ENCODE peak calls at places on chromosomes 16 and 17, in four cellular contexts. H is GM12891, B is K562, L is GM12878. R is an unnamed sample.

GRCh38 chr17:16977932-16978331 is 6.0 kb upstream of the TNFRSF13B start:
- DNase-seq in H (no peak), B (no peak), L (no peak), R (no peak)

GRCh38 chr17:48816774-48817590 is at the start of gene TTLL6:
- DNase-seq in H (peak; percentile 82), B (peak; percentile 96), L (no peak), R (no peak)

GRCh38 chr16:89089142-89089541 is 4.5 kb upstream of the ACSF3 start:
- DNase-seq in H (no peak), B (no peak), L (no peak), R (no peak)

GRCh38 chr17:15501282-15501681 is 33.9 kb upstream of the CDRT4 start:
- DNase-seq in H (no peak), B (no peak), L (no peak), R (no peak)

GRCh38 chr16:19179890-19180490 is 11.9 kb downstream of the SYT17 start:
- DNase-seq in H (peak; percentile 70), B (peak; percentile 80), L (no peak), R (peak; percentile 73)

GRCh38 chr16:79334127-79334526 is 266.4 kb downstream of the MAF start:
- DNase-seq in H (no peak), B (peak; percentile 74), L (no peak), R (no peak)

GRCh38 chr17:75764711-75765421 is at the start of gene GALK1:
- DNase-seq in H (peak; percentile 93), B (peak; percentile 91), L (no peak), R (peak; percentile 87)

GRCh38 chr17:38547439-38547838 is 58.3 kb downstream of the SRCIN1 start:
- DNase-seq in H (no peak), B (no peak), L (no peak), R (no peak)

GRCh38 chr16:10015397-10015796 is 166.8 kb downstream of the GRIN2A start:
- DNase-seq in H (no peak), B (no peak), L (no peak), R (no peak)

GRCh38 chr16:86507173-86508027 is 2.9 kb upstream of the FOXF1 start:
- DNase-seq in H (no peak), B (no peak), L (no peak), R (no peak)

GRCh38 chr17:82332669-82333278 is 792 bp downstream of the SECTM1 start:
- DNase-seq in H (no peak), B (peak; percentile 76), L (no peak), R (no peak)

GRCh38 chr16:88702364-88703210 is 3.6 kb downstream of the RNF166 start:
- DNase-seq in H (no peak), B (no peak), L (no peak), R (peak; percentile 53)

GRCh38 chr17:82458885-82459424 is 414 bp downstream of the NARF start:
- DNase-seq in H (no peak), B (no peak), L (no peak), R (peak; percentile 28)

GRCh38 chr16:85800321-85800669 is 800 bp downstream of the COX4I1 start:
- DNase-seq in H (no peak), B (no peak), L (no peak), R (no peak)

GRCh38 chr16:19595043-19595767 is 39.7 kb downstream of the VPS35L start:
- DNase-seq in H (no peak), B (no peak), L (no peak), R (no peak)

GRCh38 chr17:37848690-37849616 is 75.3 kb upstream of the TBC1D3K start:
- DNase-seq in H (peak; percentile 36), B (no peak), L (peak; percentile 79), R (peak; percentile 66)

GRCh38 chr16:71920658-71921057 is 25.3 kb downstream of the IST1 start:
- DNase-seq in H (no peak), B (no peak), L (no peak), R (no peak)

GRCh38 chr16:71919033-71919432 is 23.7 kb downstream of the IST1 start:
- DNase-seq in H (no peak), B (no peak), L (no peak), R (peak; percentile 42)

GRCh38 chr16:71916397-71916920 is 21.1 kb downstream of the IST1 start:
- DNase-seq in H (no peak), B (no peak), L (no peak), R (no peak)

GRCh38 chr16:71915350-71915749 is 20.0 kb downstream of the IST1 start:
- DNase-seq in H (no peak), B (no peak), L (no peak), R (no peak)

DNA sequence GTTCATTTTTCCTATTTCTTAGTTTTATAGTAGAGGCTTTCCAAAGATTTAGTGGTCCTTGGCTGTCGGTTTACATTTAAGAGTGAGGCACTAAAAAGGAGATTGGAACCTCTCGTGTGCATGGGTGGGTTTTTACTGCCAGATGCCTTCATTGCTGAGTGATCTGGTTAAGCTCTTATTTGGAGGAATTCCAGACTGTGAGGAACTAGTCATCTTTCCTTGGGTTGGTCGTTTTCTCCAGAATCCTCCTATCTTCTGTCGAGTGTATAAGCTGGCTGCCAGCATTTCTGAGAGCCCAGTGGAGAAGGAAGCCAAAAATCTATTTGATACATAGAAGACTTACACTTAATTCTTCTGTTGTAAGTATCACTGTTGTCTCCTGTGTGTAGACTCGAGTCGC is 22.6 kb downstream of the IST1 start:
- DNase-seq in H (no peak), B (no peak), L (no peak), R (no peak)
- TF ChIP-seq SPI1 in H (no peak), B (no peak), L (no peak), R (no peak)

DNA sequence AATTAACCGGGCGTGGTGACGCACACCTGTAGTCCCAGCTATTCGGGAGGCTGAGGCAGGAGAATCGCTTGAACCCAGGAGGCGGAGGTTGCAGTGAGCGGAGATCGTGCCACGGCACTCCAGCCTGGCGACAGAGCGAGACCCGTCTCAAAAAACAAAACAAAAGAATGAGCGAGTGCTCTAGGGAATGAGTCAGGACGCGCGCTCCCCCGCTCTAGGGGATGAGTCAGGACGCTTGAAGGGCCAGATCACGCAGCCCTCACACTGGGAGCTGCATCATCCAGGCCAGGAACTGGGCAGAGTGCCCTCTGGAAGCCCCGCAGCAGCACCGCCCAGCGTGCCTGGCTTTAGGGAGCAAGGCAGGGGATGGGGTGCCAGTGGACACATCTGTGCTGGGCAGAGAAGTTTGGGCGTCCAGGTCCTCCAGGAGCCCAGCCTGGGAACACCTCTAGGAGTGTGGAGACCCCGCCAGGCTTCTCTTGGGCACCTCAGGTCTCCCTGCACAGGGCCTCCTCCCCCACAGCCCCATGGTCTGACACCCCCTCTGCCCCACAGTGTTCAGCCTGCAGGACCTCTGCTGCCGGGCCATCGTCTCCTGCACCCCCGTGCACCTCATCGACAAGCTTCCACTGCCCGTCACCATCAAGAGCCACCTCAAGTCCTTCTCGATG is 3.9 kb upstream of the WFIKKN1 start:
- DNase-seq in H (no peak), B (peak; percentile 54), L (no peak), R (no peak)
- TF ChIP-seq SPI1 in H (no peak), B (no peak), L (no peak), R (no peak)

DNA sequence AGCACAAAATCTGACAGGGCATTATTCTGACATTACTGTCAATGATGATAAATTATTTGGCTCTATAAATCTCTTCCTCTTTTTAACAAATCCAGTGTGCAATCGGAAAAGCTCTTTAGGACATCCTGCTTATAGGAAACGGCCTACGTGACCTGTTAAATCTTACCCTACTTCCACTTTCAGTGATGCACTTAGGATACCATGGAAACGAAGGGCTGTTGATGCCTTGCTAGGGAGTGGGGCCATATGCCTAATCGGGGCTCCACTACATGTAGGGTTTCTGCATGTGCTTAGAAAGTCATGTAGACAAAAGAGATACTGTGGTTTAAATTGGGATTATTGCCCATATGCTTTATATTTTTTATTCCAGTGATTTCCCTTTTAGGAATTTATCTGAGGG is 27.2 kb downstream of the ZNF594 start:
- DNase-seq in H (no peak), B (no peak), L (no peak), R (no peak)
- TF ChIP-seq SPI1 in H (no peak), B (no peak), L (no peak), R (no peak)

GRCh38 chr17:27807567-27808470 is 7.5 kb upstream of the NOS2 start:
- DNase-seq in H (peak; percentile 39), B (no peak), L (peak; percentile 83), R (no peak)
- TF ChIP-seq SPI1 in H (no peak), B (no peak), L (no peak), R (no peak)

R was measured in HL-60.